ENCODE peak calls at places on chromosomes 6 and 20, in seven cellular contexts. A is GM12865; K is fibroblast of the aortic adventitia; Q is stimulated activated CD4-positive, alpha-beta T cell treated with anti-CD3 and anti-CD28 coated beads, Interleukin-2, amount 100 ng/mL, for 48 hours; Z is NAMALWA; W is left ventricle myocardium superior; H is anterior cingulate cortex. L is an unnamed sample.
A peak's percentile ranks its signal among the peaks of the same experiment; 100 is the strongest.

GRCh38 chr6:31729979-31730630 is 1.0 kb upstream of the DDAH2 start:
- DNase-seq in Q (no peak), A (peak; percentile 78), K (peak; percentile 92), H (peak; percentile 73), Z (peak; percentile 71), W (peak; percentile 96), L (peak; percentile 38)

GRCh38 chr6:158744986-158745430 is 74.2 kb downstream of the EZR start:
- DNase-seq in Q (no peak), Z (no peak), W (no peak), H (no peak), K (peak; percentile 21), A (no peak), L (no peak)

GRCh38 chr6:96542702-96543101 is 20.2 kb upstream of the FHL5 start:
- DNase-seq in H (no peak), A (peak; percentile 19), W (no peak), Z (peak; percentile 60), K (peak; percentile 9), Q (no peak), L (no peak)

GRCh38 chr6:31401403-31401802 is 2.0 kb upstream of the MICA start:
- DNase-seq in W (peak; percentile 45), K (peak; percentile 87), Z (no peak), Q (no peak), A (peak; percentile 12), H (no peak), L (no peak)

GRCh38 chr20:11766961-11767360 is 150.7 kb upstream of the BTBD3 start:
- DNase-seq in A (no peak), H (no peak), K (no peak), Q (no peak), W (no peak), Z (no peak), L (no peak)

GRCh38 chr20:2794202-2794748 is 6.2 kb downstream of the CPXM1 start:
- DNase-seq in K (no peak), Q (no peak), H (no peak), Z (no peak), W (no peak), A (no peak), L (no peak)

GRCh38 chr6:21836292-21836691 is 242.7 kb downstream of the SOX4 start:
- DNase-seq in Q (no peak), Z (no peak), H (no peak), K (no peak), A (no peak), W (no peak), L (no peak)

GRCh38 chr20:46954490-46955038 is 59.9 kb downstream of the EYA2 start:
- DNase-seq in Z (no peak), A (no peak), W (no peak), Q (no peak), K (peak; percentile 32), H (no peak), L (no peak)

L was measured in NCI-H774.